ENCODE peak calls at places on chromosomes 16 and 17, in four cellular contexts. W is lung, H is aorta, U is left ventricle myocardium inferior. O is an unnamed sample.

GRCh38 chr17:74466111-74466784 is at the start of gene CD300A:
- DNase-seq in H (no peak), U (peak), W (peak), O (no peak)

GRCh38 chr17:65072577-65073178 is 16.1 kb upstream of the GNA13 start:
- DNase-seq in W (no peak), U (no peak), H (no peak), O (no peak)

GRCh38 chr17:56815711-56816110 is 18.0 kb downstream of the C17orf67 start:
- DNase-seq in H (no peak), U (no peak), W (no peak), O (no peak)

GRCh38 chr17:37885136-37885535 is 39.1 kb upstream of the TBC1D3K start:
- DNase-seq in H (no peak), W (no peak), U (no peak), O (no peak)

GRCh38 chr17:63399856-63400255 is 46.2 kb downstream of the CYB561 start:
- DNase-seq in H (peak), W (peak), U (peak), O (peak)

GRCh38 chr17:50570516-50570915 is 10.0 kb downstream of the CACNA1G start:
- DNase-seq in U (no peak), H (no peak), W (no peak), O (no peak)

GRCh38 chr17:80017226-80018010 is 18.3 kb downstream of the TBC1D16 start:
- DNase-seq in H (no peak), W (no peak), U (no peak), O (no peak)

GRCh38 chr16:85541181-85541580 is 71.9 kb upstream of the GSE1 start:
- DNase-seq in W (no peak), U (no peak), H (no peak), O (no peak)

GRCh38 chr16:17245727-17246576 is 224.8 kb downstream of the XYLT1 start:
- DNase-seq in W (no peak), H (no peak), U (no peak), O (no peak)

GRCh38 chr16:13012591-13012990 is 111.2 kb downstream of the SHISA9 start:
- DNase-seq in U (no peak), W (no peak), H (no peak), O (no peak)

O was measured in uterus.